ENCODE peak calls at places on chromosome 19, in ten cellular contexts. One of them, this sample, is unnamed.

GRCh38 chr19:5313307-5313706 is 27.3 kb downstream of the PTPRS start:
- DNase-seq in stimulated activated CD4-positive, alpha-beta T cell treated with anti-CD3 and anti-CD28 coated beads, Interleukin-2, amount 100 ng/mL, for 24 hours: no peak
- DNase-seq in activated T-cell treated with anti-CD3 and anti-CD28 coated beads, Interleukin-2, amount 50 U/mL, for 4 hours: no peak
- DNase-seq in left ventricle myocardium inferior: no peak
- DNase-seq in naive thymus-derived CD8-positive, alpha-beta T cell: peak; percentile 12
- DNase-seq in WERI-Rb-1: no peak
- DNase-seq in NCI-H345: peak; percentile 83
- DNase-seq in GDM1: no peak
- DNase-seq in stimulated activated CD8-positive, alpha-beta memory T cell treated with anti-CD3 and anti-CD28 coated beads, Interleukin-7, amount 100 ng/mL, for 48 hours: no peak
- DNase-seq in NCI-H1930: peak; percentile 10
- DNase-seq in this sample: no peak

GRCh38 chr19:12769689-12770088 is 5.7 kb downstream of the HOOK2 start:
- DNase-seq in stimulated activated CD4-positive, alpha-beta T cell treated with anti-CD3 and anti-CD28 coated beads, Interleukin-2, amount 100 ng/mL, for 24 hours: peak; percentile 65
- DNase-seq in activated T-cell treated with anti-CD3 and anti-CD28 coated beads, Interleukin-2, amount 50 U/mL, for 4 hours: peak; percentile 59
- DNase-seq in left ventricle myocardium inferior: no peak
- DNase-seq in naive thymus-derived CD8-positive, alpha-beta T cell: no peak
- DNase-seq in WERI-Rb-1: peak; percentile 93
- DNase-seq in NCI-H345: no peak
- DNase-seq in GDM1: no peak
- DNase-seq in stimulated activated CD8-positive, alpha-beta memory T cell treated with anti-CD3 and anti-CD28 coated beads, Interleukin-7, amount 100 ng/mL, for 48 hours: no peak
- DNase-seq in NCI-H1930: peak; percentile 84
- DNase-seq in this sample: peak; percentile 35

GRCh38 chr19:979318-979741 is 4.8 kb upstream of the WDR18 start:
- DNase-seq in stimulated activated CD4-positive, alpha-beta T cell treated with anti-CD3 and anti-CD28 coated beads, Interleukin-2, amount 100 ng/mL, for 24 hours: no peak
- DNase-seq in activated T-cell treated with anti-CD3 and anti-CD28 coated beads, Interleukin-2, amount 50 U/mL, for 4 hours: no peak
- DNase-seq in left ventricle myocardium inferior: no peak
- DNase-seq in naive thymus-derived CD8-positive, alpha-beta T cell: no peak
- DNase-seq in WERI-Rb-1: no peak
- DNase-seq in NCI-H345: no peak
- DNase-seq in GDM1: no peak
- DNase-seq in stimulated activated CD8-positive, alpha-beta memory T cell treated with anti-CD3 and anti-CD28 coated beads, Interleukin-7, amount 100 ng/mL, for 48 hours: no peak
- DNase-seq in NCI-H1930: no peak
- DNase-seq in this sample: no peak

GRCh38 chr19:41426952-41427646 is at the start of gene B3GNT8:
- DNase-seq in stimulated activated CD4-positive, alpha-beta T cell treated with anti-CD3 and anti-CD28 coated beads, Interleukin-2, amount 100 ng/mL, for 24 hours: peak; percentile 50
- DNase-seq in activated T-cell treated with anti-CD3 and anti-CD28 coated beads, Interleukin-2, amount 50 U/mL, for 4 hours: peak; percentile 30
- DNase-seq in left ventricle myocardium inferior: peak; percentile 90
- DNase-seq in naive thymus-derived CD8-positive, alpha-beta T cell: peak; percentile 16
- DNase-seq in WERI-Rb-1: peak; percentile 88
- DNase-seq in NCI-H345: no peak
- DNase-seq in GDM1: no peak
- DNase-seq in stimulated activated CD8-positive, alpha-beta memory T cell treated with anti-CD3 and anti-CD28 coated beads, Interleukin-7, amount 100 ng/mL, for 48 hours: peak; percentile 39
- DNase-seq in NCI-H1930: no peak
- DNase-seq in this sample: peak; percentile 21

GRCh38 chr19:18117692-18118378 is 20.3 kb downstream of the MAST3 start:
- DNase-seq in stimulated activated CD4-positive, alpha-beta T cell treated with anti-CD3 and anti-CD28 coated beads, Interleukin-2, amount 100 ng/mL, for 24 hours: peak; percentile 93
- DNase-seq in activated T-cell treated with anti-CD3 and anti-CD28 coated beads, Interleukin-2, amount 50 U/mL, for 4 hours: peak; percentile 95
- DNase-seq in left ventricle myocardium inferior: peak; percentile 90
- DNase-seq in naive thymus-derived CD8-positive, alpha-beta T cell: peak; percentile 96
- DNase-seq in WERI-Rb-1: peak; percentile 89
- DNase-seq in NCI-H345: peak; percentile 87
- DNase-seq in GDM1: peak; percentile 87
- DNase-seq in stimulated activated CD8-positive, alpha-beta memory T cell treated with anti-CD3 and anti-CD28 coated beads, Interleukin-7, amount 100 ng/mL, for 48 hours: peak; percentile 86
- DNase-seq in NCI-H1930: peak; percentile 70
- DNase-seq in this sample: peak; percentile 94

GRCh38 chr19:43532571-43532961 is 422 bp upstream of the ZNF575 start:
- DNase-seq in stimulated activated CD4-positive, alpha-beta T cell treated with anti-CD3 and anti-CD28 coated beads, Interleukin-2, amount 100 ng/mL, for 24 hours: no peak
- DNase-seq in activated T-cell treated with anti-CD3 and anti-CD28 coated beads, Interleukin-2, amount 50 U/mL, for 4 hours: peak; percentile 20
- DNase-seq in left ventricle myocardium inferior: no peak
- DNase-seq in naive thymus-derived CD8-positive, alpha-beta T cell: no peak
- DNase-seq in WERI-Rb-1: peak; percentile 49
- DNase-seq in NCI-H345: no peak
- DNase-seq in GDM1: peak; percentile 58
- DNase-seq in stimulated activated CD8-positive, alpha-beta memory T cell treated with anti-CD3 and anti-CD28 coated beads, Interleukin-7, amount 100 ng/mL, for 48 hours: peak; percentile 59
- DNase-seq in NCI-H1930: peak; percentile 72
- DNase-seq in this sample: no peak

GRCh38 chr19:16359074-16359473 is 34.4 kb downstream of the KLF2 start:
- DNase-seq in stimulated activated CD4-positive, alpha-beta T cell treated with anti-CD3 and anti-CD28 coated beads, Interleukin-2, amount 100 ng/mL, for 24 hours: no peak
- DNase-seq in activated T-cell treated with anti-CD3 and anti-CD28 coated beads, Interleukin-2, amount 50 U/mL, for 4 hours: no peak
- DNase-seq in left ventricle myocardium inferior: no peak
- DNase-seq in naive thymus-derived CD8-positive, alpha-beta T cell: no peak
- DNase-seq in WERI-Rb-1: no peak
- DNase-seq in NCI-H345: no peak
- DNase-seq in GDM1: no peak
- DNase-seq in stimulated activated CD8-positive, alpha-beta memory T cell treated with anti-CD3 and anti-CD28 coated beads, Interleukin-7, amount 100 ng/mL, for 48 hours: no peak
- DNase-seq in NCI-H1930: no peak
- DNase-seq in this sample: no peak

GRCh38 chr19:48817585-48818124 is 6.8 kb upstream of the BCAT2 start:
- DNase-seq in stimulated activated CD4-positive, alpha-beta T cell treated with anti-CD3 and anti-CD28 coated beads, Interleukin-2, amount 100 ng/mL, for 24 hours: no peak
- DNase-seq in activated T-cell treated with anti-CD3 and anti-CD28 coated beads, Interleukin-2, amount 50 U/mL, for 4 hours: no peak
- DNase-seq in left ventricle myocardium inferior: no peak
- DNase-seq in naive thymus-derived CD8-positive, alpha-beta T cell: no peak
- DNase-seq in WERI-Rb-1: no peak
- DNase-seq in NCI-H345: no peak
- DNase-seq in GDM1: no peak
- DNase-seq in stimulated activated CD8-positive, alpha-beta memory T cell treated with anti-CD3 and anti-CD28 coated beads, Interleukin-7, amount 100 ng/mL, for 48 hours: no peak
- DNase-seq in NCI-H1930: no peak
- DNase-seq in this sample: no peak

GRCh38 chr19:17248011-17248776 is 2.5 kb upstream of the NR2F6 start:
- DNase-seq in stimulated activated CD4-positive, alpha-beta T cell treated with anti-CD3 and anti-CD28 coated beads, Interleukin-2, amount 100 ng/mL, for 24 hours: no peak
- DNase-seq in activated T-cell treated with anti-CD3 and anti-CD28 coated beads, Interleukin-2, amount 50 U/mL, for 4 hours: no peak
- DNase-seq in left ventricle myocardium inferior: no peak
- DNase-seq in naive thymus-derived CD8-positive, alpha-beta T cell: no peak
- DNase-seq in WERI-Rb-1: peak; percentile 95
- DNase-seq in NCI-H345: no peak
- DNase-seq in GDM1: no peak
- DNase-seq in stimulated activated CD8-positive, alpha-beta memory T cell treated with anti-CD3 and anti-CD28 coated beads, Interleukin-7, amount 100 ng/mL, for 48 hours: no peak
- DNase-seq in NCI-H1930: no peak
- DNase-seq in this sample: no peak

GRCh38 chr19:49490287-49491029 is 3.0 kb downstream of the RPL13A start:
- DNase-seq in stimulated activated CD4-positive, alpha-beta T cell treated with anti-CD3 and anti-CD28 coated beads, Interleukin-2, amount 100 ng/mL, for 24 hours: no peak
- DNase-seq in activated T-cell treated with anti-CD3 and anti-CD28 coated beads, Interleukin-2, amount 50 U/mL, for 4 hours: no peak
- DNase-seq in left ventricle myocardium inferior: no peak
- DNase-seq in naive thymus-derived CD8-positive, alpha-beta T cell: no peak
- DNase-seq in WERI-Rb-1: no peak
- DNase-seq in NCI-H345: no peak
- DNase-seq in GDM1: no peak
- DNase-seq in stimulated activated CD8-positive, alpha-beta memory T cell treated with anti-CD3 and anti-CD28 coated beads, Interleukin-7, amount 100 ng/mL, for 48 hours: no peak
- DNase-seq in NCI-H1930: no peak
- DNase-seq in this sample: no peak

GRCh38 chr19:18428837-18429674 is 8.9 kb downstream of the ISYNA1 start:
- DNase-seq in stimulated activated CD4-positive, alpha-beta T cell treated with anti-CD3 and anti-CD28 coated beads, Interleukin-2, amount 100 ng/mL, for 24 hours: peak; percentile 73
- DNase-seq in activated T-cell treated with anti-CD3 and anti-CD28 coated beads, Interleukin-2, amount 50 U/mL, for 4 hours: peak; percentile 71
- DNase-seq in left ventricle myocardium inferior: peak; percentile 72
- DNase-seq in naive thymus-derived CD8-positive, alpha-beta T cell: peak; percentile 91
- DNase-seq in WERI-Rb-1: peak; percentile 97
- DNase-seq in NCI-H345: peak; percentile 87
- DNase-seq in GDM1: no peak
- DNase-seq in stimulated activated CD8-positive, alpha-beta memory T cell treated with anti-CD3 and anti-CD28 coated beads, Interleukin-7, amount 100 ng/mL, for 48 hours: peak; percentile 73
- DNase-seq in NCI-H1930: peak; percentile 82
- DNase-seq in this sample: peak; percentile 88

GRCh38 chr19:43534811-43535761 is 2.1 kb downstream of the ZNF575 start:
- DNase-seq in stimulated activated CD4-positive, alpha-beta T cell treated with anti-CD3 and anti-CD28 coated beads, Interleukin-2, amount 100 ng/mL, for 24 hours: peak; percentile 36
- DNase-seq in activated T-cell treated with anti-CD3 and anti-CD28 coated beads, Interleukin-2, amount 50 U/mL, for 4 hours: peak; percentile 27
- DNase-seq in left ventricle myocardium inferior: peak; percentile 70
- DNase-seq in naive thymus-derived CD8-positive, alpha-beta T cell: peak; percentile 26
- DNase-seq in WERI-Rb-1: peak; percentile 81
- DNase-seq in NCI-H345: no peak
- DNase-seq in GDM1: no peak
- DNase-seq in stimulated activated CD8-positive, alpha-beta memory T cell treated with anti-CD3 and anti-CD28 coated beads, Interleukin-7, amount 100 ng/mL, for 48 hours: no peak
- DNase-seq in NCI-H1930: peak; percentile 46
- DNase-seq in this sample: peak; percentile 28

GRCh38 chr19:10491472-10492047 is 11.6 kb downstream of the KEAP1 start:
- DNase-seq in stimulated activated CD4-positive, alpha-beta T cell treated with anti-CD3 and anti-CD28 coated beads, Interleukin-2, amount 100 ng/mL, for 24 hours: no peak
- DNase-seq in activated T-cell treated with anti-CD3 and anti-CD28 coated beads, Interleukin-2, amount 50 U/mL, for 4 hours: no peak
- DNase-seq in left ventricle myocardium inferior: no peak
- DNase-seq in naive thymus-derived CD8-positive, alpha-beta T cell: no peak
- DNase-seq in WERI-Rb-1: no peak
- DNase-seq in NCI-H345: no peak
- DNase-seq in GDM1: no peak
- DNase-seq in stimulated activated CD8-positive, alpha-beta memory T cell treated with anti-CD3 and anti-CD28 coated beads, Interleukin-7, amount 100 ng/mL, for 48 hours: no peak
- DNase-seq in NCI-H1930: no peak
- DNase-seq in this sample: no peak

GRCh38 chr19:18286973-18287635 is 5.7 kb upstream of the JUND start:
- DNase-seq in stimulated activated CD4-positive, alpha-beta T cell treated with anti-CD3 and anti-CD28 coated beads, Interleukin-2, amount 100 ng/mL, for 24 hours: no peak
- DNase-seq in activated T-cell treated with anti-CD3 and anti-CD28 coated beads, Interleukin-2, amount 50 U/mL, for 4 hours: no peak
- DNase-seq in left ventricle myocardium inferior: no peak
- DNase-seq in naive thymus-derived CD8-positive, alpha-beta T cell: no peak
- DNase-seq in WERI-Rb-1: no peak
- DNase-seq in NCI-H345: no peak
- DNase-seq in GDM1: no peak
- DNase-seq in stimulated activated CD8-positive, alpha-beta memory T cell treated with anti-CD3 and anti-CD28 coated beads, Interleukin-7, amount 100 ng/mL, for 48 hours: no peak
- DNase-seq in NCI-H1930: no peak
- DNase-seq in this sample: no peak

GRCh38 chr19:6318772-6319171 is 14.6 kb downstream of the ACER1 start:
- DNase-seq in stimulated activated CD4-positive, alpha-beta T cell treated with anti-CD3 and anti-CD28 coated beads, Interleukin-2, amount 100 ng/mL, for 24 hours: no peak
- DNase-seq in activated T-cell treated with anti-CD3 and anti-CD28 coated beads, Interleukin-2, amount 50 U/mL, for 4 hours: no peak
- DNase-seq in left ventricle myocardium inferior: no peak
- DNase-seq in naive thymus-derived CD8-positive, alpha-beta T cell: no peak
- DNase-seq in WERI-Rb-1: no peak
- DNase-seq in NCI-H345: no peak
- DNase-seq in GDM1: no peak
- DNase-seq in stimulated activated CD8-positive, alpha-beta memory T cell treated with anti-CD3 and anti-CD28 coated beads, Interleukin-7, amount 100 ng/mL, for 48 hours: peak; percentile 23
- DNase-seq in NCI-H1930: no peak
- DNase-seq in this sample: no peak

GRCh38 chr19:47729799-47730520 is 15.4 kb upstream of the NOP53 start:
- DNase-seq in stimulated activated CD4-positive, alpha-beta T cell treated with anti-CD3 and anti-CD28 coated beads, Interleukin-2, amount 100 ng/mL, for 24 hours: peak; percentile 65
- DNase-seq in activated T-cell treated with anti-CD3 and anti-CD28 coated beads, Interleukin-2, amount 50 U/mL, for 4 hours: no peak
- DNase-seq in left ventricle myocardium inferior: peak; percentile 74
- DNase-seq in naive thymus-derived CD8-positive, alpha-beta T cell: no peak
- DNase-seq in WERI-Rb-1: no peak
- DNase-seq in NCI-H345: peak; percentile 31
- DNase-seq in GDM1: peak; percentile 92
- DNase-seq in stimulated activated CD8-positive, alpha-beta memory T cell treated with anti-CD3 and anti-CD28 coated beads, Interleukin-7, amount 100 ng/mL, for 48 hours: peak; percentile 60
- DNase-seq in NCI-H1930: peak; percentile 61
- DNase-seq in this sample: peak; percentile 54

GRCh38 chr19:15443838-15444237 is 5.9 kb downstream of the WIZ start:
- DNase-seq in stimulated activated CD4-positive, alpha-beta T cell treated with anti-CD3 and anti-CD28 coated beads, Interleukin-2, amount 100 ng/mL, for 24 hours: no peak
- DNase-seq in activated T-cell treated with anti-CD3 and anti-CD28 coated beads, Interleukin-2, amount 50 U/mL, for 4 hours: no peak
- DNase-seq in left ventricle myocardium inferior: peak; percentile 66
- DNase-seq in naive thymus-derived CD8-positive, alpha-beta T cell: no peak
- DNase-seq in WERI-Rb-1: no peak
- DNase-seq in NCI-H345: no peak
- DNase-seq in GDM1: no peak
- DNase-seq in stimulated activated CD8-positive, alpha-beta memory T cell treated with anti-CD3 and anti-CD28 coated beads, Interleukin-7, amount 100 ng/mL, for 48 hours: no peak
- DNase-seq in NCI-H1930: no peak
- DNase-seq in this sample: no peak

GRCh38 chr19:55962186-55962585 is 14.6 kb downstream of the NLRP8 start:
- DNase-seq in stimulated activated CD4-positive, alpha-beta T cell treated with anti-CD3 and anti-CD28 coated beads, Interleukin-2, amount 100 ng/mL, for 24 hours: no peak
- DNase-seq in activated T-cell treated with anti-CD3 and anti-CD28 coated beads, Interleukin-2, amount 50 U/mL, for 4 hours: no peak
- DNase-seq in left ventricle myocardium inferior: no peak
- DNase-seq in naive thymus-derived CD8-positive, alpha-beta T cell: no peak
- DNase-seq in WERI-Rb-1: no peak
- DNase-seq in NCI-H345: no peak
- DNase-seq in GDM1: no peak
- DNase-seq in stimulated activated CD8-positive, alpha-beta memory T cell treated with anti-CD3 and anti-CD28 coated beads, Interleukin-7, amount 100 ng/mL, for 48 hours: no peak
- DNase-seq in NCI-H1930: no peak
- DNase-seq in this sample: no peak

GRCh38 chr19:12703056-12703455 is 6.6 kb upstream of the FBXW9 start:
- DNase-seq in stimulated activated CD4-positive, alpha-beta T cell treated with anti-CD3 and anti-CD28 coated beads, Interleukin-2, amount 100 ng/mL, for 24 hours: no peak
- DNase-seq in activated T-cell treated with anti-CD3 and anti-CD28 coated beads, Interleukin-2, amount 50 U/mL, for 4 hours: no peak
- DNase-seq in left ventricle myocardium inferior: no peak
- DNase-seq in naive thymus-derived CD8-positive, alpha-beta T cell: peak; percentile 31
- DNase-seq in WERI-Rb-1: peak; percentile 75
- DNase-seq in NCI-H345: no peak
- DNase-seq in GDM1: peak; percentile 46
- DNase-seq in stimulated activated CD8-positive, alpha-beta memory T cell treated with anti-CD3 and anti-CD28 coated beads, Interleukin-7, amount 100 ng/mL, for 48 hours: peak; percentile 52
- DNase-seq in NCI-H1930: no peak
- DNase-seq in this sample: peak; percentile 31

GRCh38 chr19:43639507-43640423 is at the start of gene CADM4:
- DNase-seq in stimulated activated CD4-positive, alpha-beta T cell treated with anti-CD3 and anti-CD28 coated beads, Interleukin-2, amount 100 ng/mL, for 24 hours: peak; percentile 47
- DNase-seq in activated T-cell treated with anti-CD3 and anti-CD28 coated beads, Interleukin-2, amount 50 U/mL, for 4 hours: peak; percentile 35
- DNase-seq in left ventricle myocardium inferior: peak; percentile 23
- DNase-seq in naive thymus-derived CD8-positive, alpha-beta T cell: peak; percentile 54
- DNase-seq in WERI-Rb-1: peak; percentile 50
- DNase-seq in NCI-H345: peak; percentile 35
- DNase-seq in GDM1: no peak
- DNase-seq in stimulated activated CD8-positive, alpha-beta memory T cell treated with anti-CD3 and anti-CD28 coated beads, Interleukin-7, amount 100 ng/mL, for 48 hours: no peak
- DNase-seq in NCI-H1930: peak; percentile 32
- DNase-seq in this sample: peak; percentile 41